ENCODE peak calls at places on chromosomes 1 and 21, in eight cellular contexts. One of them, this sample, is unnamed.

GRCh38 chr1:28456078-28456477 is 49.8 kb upstream of the RCC1 start:
- DNase-seq in IMR-90: peak
- DNase-seq in testis: no peak
- DNase-seq in A549: no peak
- DNase-seq in uterus: no peak
- DNase-seq in heart left ventricle: no peak
- DNase-seq in K562: no peak
- DNase-seq in esophagus muscularis mucosa: no peak
- DNase-seq in this sample: no peak

GRCh38 chr21:36910581-36911307 is 55.7 kb downstream of the HLCS start:
- DNase-seq in uterus: no peak
- DNase-seq in IMR-90: peak
- DNase-seq in heart left ventricle: no peak
- DNase-seq in A549: peak
- DNase-seq in testis: no peak
- DNase-seq in esophagus muscularis mucosa: no peak
- DNase-seq in K562: no peak
- DNase-seq in this sample: no peak

GRCh38 chr1:30420519-30421050 is 302.8 kb downstream of the MATN1 start:
- DNase-seq in heart left ventricle: no peak
- DNase-seq in uterus: no peak
- DNase-seq in esophagus muscularis mucosa: peak
- DNase-seq in testis: no peak
- DNase-seq in K562: no peak
- DNase-seq in IMR-90: no peak
- DNase-seq in A549: no peak
- DNase-seq in this sample: no peak

GRCh38 chr1:220734571-220735326 is 13.4 kb upstream of the MTARC2 start:
- DNase-seq in A549: peak
- DNase-seq in uterus: no peak
- DNase-seq in K562: no peak
- DNase-seq in IMR-90: peak
- DNase-seq in testis: no peak
- DNase-seq in esophagus muscularis mucosa: no peak
- DNase-seq in heart left ventricle: no peak
- DNase-seq in this sample: no peak

GRCh38 chr21:30166171-30166570 is 434 bp downstream of the CLDN17 start:
- DNase-seq in testis: no peak
- DNase-seq in IMR-90: no peak
- DNase-seq in A549: no peak
- DNase-seq in uterus: no peak
- DNase-seq in K562: no peak
- DNase-seq in heart left ventricle: no peak
- DNase-seq in esophagus muscularis mucosa: no peak
- DNase-seq in this sample: no peak

GRCh38 chr1:8422439-8423133 is 104.7 kb downstream of the SLC45A1 start:
- DNase-seq in uterus: peak
- DNase-seq in esophagus muscularis mucosa: no peak
- DNase-seq in testis: peak
- DNase-seq in A549: no peak
- DNase-seq in IMR-90: peak
- DNase-seq in heart left ventricle: no peak
- DNase-seq in K562: peak
- DNase-seq in this sample: peak

GRCh38 chr1:170640581-170640980 is 23.4 kb upstream of the PRRX1 start:
- DNase-seq in A549: no peak
- DNase-seq in IMR-90: peak
- DNase-seq in K562: no peak
- DNase-seq in uterus: no peak
- DNase-seq in esophagus muscularis mucosa: no peak
- DNase-seq in testis: no peak
- DNase-seq in heart left ventricle: no peak
- DNase-seq in this sample: no peak

GRCh38 chr1:36222481-36223372 is 1.5 kb upstream of the THRAP3 start:
- DNase-seq in testis: no peak
- DNase-seq in heart left ventricle: no peak
- DNase-seq in uterus: no peak
- DNase-seq in K562: no peak
- DNase-seq in IMR-90: peak
- DNase-seq in esophagus muscularis mucosa: no peak
- DNase-seq in A549: no peak
- DNase-seq in this sample: peak

GRCh38 chr1:14852301-14852700 is 253.8 kb downstream of the KAZN start:
- DNase-seq in A549: no peak
- DNase-seq in testis: no peak
- DNase-seq in uterus: no peak
- DNase-seq in esophagus muscularis mucosa: no peak
- DNase-seq in IMR-90: no peak
- DNase-seq in heart left ventricle: no peak
- DNase-seq in K562: no peak
- DNase-seq in this sample: no peak

GRCh38 chr1:228935855-228936727 is 200.8 kb downstream of the RHOU start:
- DNase-seq in K562: no peak
- DNase-seq in heart left ventricle: no peak
- DNase-seq in uterus: no peak
- DNase-seq in testis: no peak
- DNase-seq in A549: no peak
- DNase-seq in IMR-90: no peak
- DNase-seq in esophagus muscularis mucosa: no peak
- DNase-seq in this sample: no peak

GRCh38 chr1:196649990-196650389 is 1.9 kb upstream of the CFH start:
- DNase-seq in A549: no peak
- DNase-seq in IMR-90: no peak
- DNase-seq in esophagus muscularis mucosa: no peak
- DNase-seq in uterus: no peak
- DNase-seq in K562: peak
- DNase-seq in heart left ventricle: no peak
- DNase-seq in testis: no peak
- DNase-seq in this sample: no peak

GRCh38 chr1:43774359-43774758 is 67.0 kb downstream of the ST3GAL3 start:
- DNase-seq in A549: no peak
- DNase-seq in heart left ventricle: no peak
- DNase-seq in esophagus muscularis mucosa: no peak
- DNase-seq in K562: peak
- DNase-seq in uterus: peak
- DNase-seq in testis: no peak
- DNase-seq in IMR-90: peak
- DNase-seq in this sample: no peak

GRCh38 chr1:226945106-226945857 is 5.2 kb downstream of the COQ8A start:
- DNase-seq in heart left ventricle: no peak
- DNase-seq in testis: no peak
- DNase-seq in A549: no peak
- DNase-seq in esophagus muscularis mucosa: no peak
- DNase-seq in K562: no peak
- DNase-seq in uterus: no peak
- DNase-seq in IMR-90: no peak
- DNase-seq in this sample: no peak

GRCh38 chr1:208142632-208143390 is 101.4 kb downstream of the PLXNA2 start:
- DNase-seq in IMR-90: no peak
- DNase-seq in heart left ventricle: no peak
- DNase-seq in esophagus muscularis mucosa: no peak
- DNase-seq in K562: no peak
- DNase-seq in testis: no peak
- DNase-seq in uterus: peak
- DNase-seq in A549: no peak
- DNase-seq in this sample: no peak

GRCh38 chr1:172178846-172179245 is 241.6 kb upstream of the C1orf105 start:
- DNase-seq in heart left ventricle: no peak
- DNase-seq in uterus: no peak
- DNase-seq in esophagus muscularis mucosa: no peak
- DNase-seq in A549: no peak
- DNase-seq in K562: no peak
- DNase-seq in IMR-90: no peak
- DNase-seq in testis: no peak
- DNase-seq in this sample: no peak

GRCh38 chr1:2314297-2314802 is 77.0 kb downstream of the MORN1 start:
- DNase-seq in uterus: peak
- DNase-seq in K562: no peak
- DNase-seq in testis: peak
- DNase-seq in esophagus muscularis mucosa: no peak
- DNase-seq in A549: peak
- DNase-seq in IMR-90: peak
- DNase-seq in heart left ventricle: peak
- DNase-seq in this sample: peak

GRCh38 chr1:205610036-205610435 is 21.8 kb downstream of the ELK4 start:
- DNase-seq in K562: no peak
- DNase-seq in heart left ventricle: no peak
- DNase-seq in testis: no peak
- DNase-seq in uterus: no peak
- DNase-seq in IMR-90: peak
- DNase-seq in A549: no peak
- DNase-seq in esophagus muscularis mucosa: no peak
- DNase-seq in this sample: no peak

GRCh38 chr1:83102630-83103071 is 896.3 kb downstream of the TTLL7 start:
- DNase-seq in IMR-90: peak
- DNase-seq in heart left ventricle: no peak
- DNase-seq in K562: no peak
- DNase-seq in testis: no peak
- DNase-seq in uterus: no peak
- DNase-seq in A549: no peak
- DNase-seq in esophagus muscularis mucosa: no peak
- DNase-seq in this sample: no peak

GRCh38 chr1:203557958-203558760 is 64.2 kb downstream of the OPTC start:
- DNase-seq in A549: peak
- DNase-seq in heart left ventricle: no peak
- DNase-seq in esophagus muscularis mucosa: no peak
- DNase-seq in testis: peak
- DNase-seq in K562: no peak
- DNase-seq in uterus: peak
- DNase-seq in IMR-90: peak
- DNase-seq in this sample: no peak

GRCh38 chr1:175885247-175885646 is 141.9 kb upstream of the TNR start:
- DNase-seq in heart left ventricle: no peak
- DNase-seq in K562: no peak
- DNase-seq in uterus: no peak
- DNase-seq in esophagus muscularis mucosa: no peak
- DNase-seq in A549: no peak
- DNase-seq in testis: no peak
- DNase-seq in IMR-90: peak
- DNase-seq in this sample: no peak

GRCh38 chr1:223223091-223223995 is 80.3 kb upstream of the TLR5 start:
- DNase-seq in esophagus muscularis mucosa: no peak
- DNase-seq in K562: no peak
- DNase-seq in A549: no peak
- DNase-seq in testis: no peak
- DNase-seq in uterus: no peak
- DNase-seq in IMR-90: no peak
- DNase-seq in heart left ventricle: no peak
- DNase-seq in this sample: no peak

GRCh38 chr21:39712976-39713375 is 32.0 kb upstream of the IGSF5 start:
- DNase-seq in IMR-90: no peak
- DNase-seq in heart left ventricle: no peak
- DNase-seq in esophagus muscularis mucosa: no peak
- DNase-seq in uterus: no peak
- DNase-seq in K562: peak
- DNase-seq in testis: no peak
- DNase-seq in A549: peak
- DNase-seq in this sample: no peak

GRCh38 chr1:222420621-222421020 is 127.3 kb downstream of the HHIPL2 start:
- DNase-seq in testis: no peak
- DNase-seq in A549: no peak
- DNase-seq in heart left ventricle: no peak
- DNase-seq in esophagus muscularis mucosa: no peak
- DNase-seq in uterus: no peak
- DNase-seq in K562: no peak
- DNase-seq in IMR-90: no peak
- DNase-seq in this sample: no peak

GRCh38 chr1:25033828-25034451 is 103.9 kb upstream of the RUNX3 start:
- DNase-seq in esophagus muscularis mucosa: no peak
- DNase-seq in heart left ventricle: peak
- DNase-seq in K562: no peak
- DNase-seq in uterus: no peak
- DNase-seq in IMR-90: no peak
- DNase-seq in testis: peak
- DNase-seq in A549: no peak
- DNase-seq in this sample: peak

GRCh38 chr1:10208537-10208936 is 1.8 kb upstream of the KIF1B start:
- DNase-seq in esophagus muscularis mucosa: no peak
- DNase-seq in K562: no peak
- DNase-seq in IMR-90: no peak
- DNase-seq in uterus: no peak
- DNase-seq in heart left ventricle: no peak
- DNase-seq in A549: no peak
- DNase-seq in testis: no peak
- DNase-seq in this sample: no peak

GRCh38 chr1:38728176-38728908 is 131.2 kb downstream of the RRAGC start:
- DNase-seq in heart left ventricle: peak
- DNase-seq in uterus: peak
- DNase-seq in IMR-90: peak
- DNase-seq in A549: no peak
- DNase-seq in K562: no peak
- DNase-seq in testis: peak
- DNase-seq in esophagus muscularis mucosa: no peak
- DNase-seq in this sample: no peak

GRCh38 chr1:223256034-223256433 is 107.9 kb downstream of the SUSD4 start:
- DNase-seq in K562: no peak
- DNase-seq in heart left ventricle: no peak
- DNase-seq in uterus: no peak
- DNase-seq in esophagus muscularis mucosa: peak
- DNase-seq in testis: no peak
- DNase-seq in A549: no peak
- DNase-seq in IMR-90: no peak
- DNase-seq in this sample: no peak

GRCh38 chr1:145918992-145919939 is 749 bp upstream of the PEX11B start:
- DNase-seq in A549: peak
- DNase-seq in testis: peak
- DNase-seq in IMR-90: peak
- DNase-seq in uterus: peak
- DNase-seq in heart left ventricle: peak
- DNase-seq in esophagus muscularis mucosa: no peak
- DNase-seq in K562: peak
- DNase-seq in this sample: peak
- TF ChIP-seq POLR2A in A549: peak
- TF ChIP-seq POLR2A in testis: no peak
- TF ChIP-seq POLR2A in IMR-90: no peak
- TF ChIP-seq POLR2A in uterus: no peak
- TF ChIP-seq POLR2A in heart left ventricle: no peak
- TF ChIP-seq POLR2A in esophagus muscularis mucosa: no peak
- TF ChIP-seq POLR2A in K562: no peak
- TF ChIP-seq POLR2A in this sample: no peak

GRCh38 chr1:6602669-6603423 is at the start of gene KLHL21:
- DNase-seq in K562: peak
- DNase-seq in uterus: peak
- DNase-seq in IMR-90: peak
- DNase-seq in esophagus muscularis mucosa: peak
- DNase-seq in testis: peak
- DNase-seq in A549: peak
- DNase-seq in heart left ventricle: peak
- DNase-seq in this sample: peak
- TF ChIP-seq POLR2A in K562: peak
- TF ChIP-seq POLR2A in uterus: peak
- TF ChIP-seq POLR2A in IMR-90: peak
- TF ChIP-seq POLR2A in esophagus muscularis mucosa: peak
- TF ChIP-seq POLR2A in testis: peak
- TF ChIP-seq POLR2A in A549: peak
- TF ChIP-seq POLR2A in heart left ventricle: peak
- TF ChIP-seq POLR2A in this sample: peak

GRCh38 chr1:153626929-153627796 is at the start of gene S100A13:
- DNase-seq in IMR-90: peak
- DNase-seq in esophagus muscularis mucosa: peak
- DNase-seq in uterus: peak
- DNase-seq in A549: peak
- DNase-seq in heart left ventricle: peak
- DNase-seq in K562: peak
- DNase-seq in testis: peak
- DNase-seq in this sample: peak
- TF ChIP-seq POLR2A in IMR-90: peak
- TF ChIP-seq POLR2A in esophagus muscularis mucosa: no peak
- TF ChIP-seq POLR2A in uterus: peak
- TF ChIP-seq POLR2A in A549: peak
- TF ChIP-seq POLR2A in heart left ventricle: peak
- TF ChIP-seq POLR2A in K562: peak
- TF ChIP-seq POLR2A in testis: no peak
- TF ChIP-seq POLR2A in this sample: no peak

GRCh38 chr21:32771134-32771523 is 426 bp downstream of the PAXBP1 start:
- DNase-seq in heart left ventricle: peak
- DNase-seq in IMR-90: peak
- DNase-seq in K562: peak
- DNase-seq in esophagus muscularis mucosa: no peak
- DNase-seq in testis: peak
- DNase-seq in A549: peak
- DNase-seq in uterus: peak
- DNase-seq in this sample: peak
- TF ChIP-seq POLR2A in heart left ventricle: no peak
- TF ChIP-seq POLR2A in IMR-90: no peak
- TF ChIP-seq POLR2A in K562: no peak
- TF ChIP-seq POLR2A in esophagus muscularis mucosa: no peak
- TF ChIP-seq POLR2A in testis: no peak
- TF ChIP-seq POLR2A in A549: no peak
- TF ChIP-seq POLR2A in uterus: no peak
- TF ChIP-seq POLR2A in this sample: no peak

This sample was measured in spleen.